ENCODE peak calls at places on chromosome 21, in seven cellular contexts. U, L, W, A, Q, G and B are unnamed samples.

GRCh38 chr21:33390479-33390878 is 12.7 kb upstream of the IFNGR2 start:
- ATAC-seq in U (no peak), L (no peak), W (no peak), A (no peak), Q (no peak), G (no peak), B (peak)

GRCh38 chr21:33089439-33089838 is 19.5 kb downstream of the OLIG1 start:
- ATAC-seq in U (no peak), L (no peak), W (no peak), A (no peak), Q (no peak), G (no peak), B (no peak)

GRCh38 chr21:37422382-37422781 is 55.8 kb downstream of the DYRK1A start:
- ATAC-seq in U (no peak), L (no peak), W (no peak), A (no peak), Q (no peak), G (no peak), B (no peak)

GRCh38 chr21:33236799-33237198 is 7.1 kb downstream of the IFNAR2 start:
- ATAC-seq in U (no peak), L (no peak), W (no peak), A (no peak), Q (no peak), G (no peak), B (no peak)

GRCh38 chr21:14876464-14876863 is 188.3 kb downstream of the NRIP1 start:
- ATAC-seq in U (no peak), L (peak), W (no peak), A (no peak), Q (no peak), G (no peak), B (no peak)

GRCh38 chr21:15823486-15824150 is 93.8 kb downstream of the USP25 start:
- ATAC-seq in U (peak), L (no peak), W (no peak), A (no peak), Q (peak), G (no peak), B (no peak)

GRCh38 chr21:46181436-46181835 is 2.8 kb downstream of the SPATC1L start:
- ATAC-seq in U (no peak), L (no peak), W (no peak), A (no peak), Q (no peak), G (no peak), B (no peak)

GRCh38 chr21:26795866-26796329 is 49.3 kb downstream of the ADAMTS1 start:
- ATAC-seq in U (no peak), L (peak), W (no peak), A (peak), Q (no peak), G (peak), B (no peak)

GRCh38 chr21:16085436-16085835 is 355.7 kb downstream of the USP25 start:
- ATAC-seq in U (no peak), L (no peak), W (no peak), A (peak), Q (no peak), G (no peak), B (no peak)

GRCh38 chr21:45036630-45037029 is 37.8 kb upstream of the ADARB1 start:
- ATAC-seq in U (no peak), L (no peak), W (no peak), A (no peak), Q (no peak), G (no peak), B (no peak)

GRCh38 chr21:26887241-26887640 is 42.0 kb upstream of the ADAMTS1 start:
- ATAC-seq in U (no peak), L (no peak), W (no peak), A (peak), Q (no peak), G (no peak), B (no peak)